ENCODE peak calls at places on chromosomes 7 and 10, in six cellular contexts. A, I, F, T, O and D are unnamed samples.

GRCh38 chr10:108615576-108616320 is 1307.6 kb downstream of the XPNPEP1 start:
- DNase-seq in A (no peak), I (no peak), F (no peak), T (no peak), O (no peak), D (no peak)

GRCh38 chr7:2873686-2874551 is 29.8 kb upstream of the GNA12 start:
- DNase-seq in A (no peak), I (no peak), F (no peak), T (no peak), O (no peak), D (peak)

GRCh38 chr7:128453836-128454804 is 1.6 kb upstream of the HILPDA start:
- DNase-seq in A (no peak), I (no peak), F (peak), T (no peak), O (no peak), D (peak)

GRCh38 chr7:33500590-33500989 is 371.2 kb downstream of the BBS9 start:
- DNase-seq in A (no peak), I (no peak), F (no peak), T (no peak), O (no peak), D (no peak)

GRCh38 chr7:157715071-157715937 is 378.5 kb downstream of the DNAJB6 start:
- DNase-seq in A (no peak), I (no peak), F (no peak), T (no peak), O (no peak), D (no peak)

GRCh38 chr10:53572799-53573198 is 800.2 kb upstream of the MBL2 start:
- DNase-seq in A (no peak), I (no peak), F (no peak), T (no peak), O (no peak), D (no peak)

GRCh38 chr10:9786576-9786975 is 1231.1 kb upstream of the CELF2 start:
- DNase-seq in A (no peak), I (no peak), F (no peak), T (no peak), O (no peak), D (peak)

GRCh38 chr10:26381986-26382385 is 56.2 kb upstream of the APBB1IP start:
- DNase-seq in A (no peak), I (no peak), F (no peak), T (no peak), O (no peak), D (no peak)

GRCh38 chr7:31948041-31948440 is 122.2 kb downstream of the PDE1C start:
- DNase-seq in A (no peak), I (no peak), F (no peak), T (no peak), O (no peak), D (peak)

GRCh38 chr10:75764974-75765551 is 333.6 kb downstream of the LRMDA start:
- DNase-seq in A (no peak), I (no peak), F (no peak), T (no peak), O (no peak), D (no peak)

GRCh38 chr10:132630666-132631347 is 93.2 kb downstream of the INPP5A start:
- DNase-seq in A (no peak), I (no peak), F (peak), T (no peak), O (no peak), D (no peak)

GRCh38 chr7:17103984-17104383 is 194.5 kb upstream of the AHR start:
- DNase-seq in A (no peak), I (no peak), F (no peak), T (no peak), O (no peak), D (no peak)

GRCh38 chr7:50149364-50149763 is 56.3 kb upstream of the ZPBP start:
- DNase-seq in A (no peak), I (no peak), F (no peak), T (peak), O (no peak), D (no peak)

GRCh38 chr10:132319853-132320669 is 11.9 kb upstream of the LRRC27 start:
- DNase-seq in A (peak), I (no peak), F (no peak), T (no peak), O (no peak), D (peak)

GRCh38 chr10:97028126-97028831 is 157.5 kb downstream of the SLIT1 start:
- DNase-seq in A (no peak), I (no peak), F (no peak), T (no peak), O (no peak), D (peak)

GRCh38 chr10:133125901-133126300 is 34.1 kb upstream of the KNDC1 start:
- DNase-seq in A (no peak), I (no peak), F (no peak), T (no peak), O (no peak), D (no peak)

GRCh38 chr7:5997210-5997808 is 11.5 kb downstream of the PMS2 start:
- DNase-seq in A (no peak), I (peak), F (peak), T (peak), O (no peak), D (peak)

GRCh38 chr10:89642193-89642592 is 2.8 kb downstream of the PANK1 start:
- DNase-seq in A (no peak), I (no peak), F (no peak), T (no peak), O (no peak), D (no peak)

GRCh38 chr10:44017483-44018145 is 367.3 kb downstream of the CXCL12 start:
- DNase-seq in A (no peak), I (no peak), F (no peak), T (no peak), O (no peak), D (no peak)

GRCh38 chr7:97733276-97734206 is 1.7 kb downstream of the TAC1 start:
- DNase-seq in A (no peak), I (no peak), F (peak), T (no peak), O (no peak), D (no peak)

GRCh38 chr7:41693150-41693997 is 9.5 kb downstream of the INHBA start:
- DNase-seq in A (no peak), I (no peak), F (no peak), T (no peak), O (no peak), D (no peak)

GRCh38 chr10:6878067-6878412 is 298.0 kb upstream of the PRKCQ start:
- DNase-seq in A (no peak), I (no peak), F (peak), T (no peak), O (no peak), D (peak)

GRCh38 chr7:24755096-24755495 is 2.2 kb downstream of the GSDME start:
- DNase-seq in A (no peak), I (no peak), F (no peak), T (no peak), O (no peak), D (no peak)

GRCh38 chr10:120788756-120789155 is 62.4 kb upstream of the WDR11 start:
- DNase-seq in A (no peak), I (no peak), F (no peak), T (no peak), O (no peak), D (no peak)

GRCh38 chr10:43197834-43198681 is 59.8 kb downstream of the CSGALNACT2 start:
- DNase-seq in A (no peak), I (no peak), F (peak), T (no peak), O (no peak), D (no peak)